ENCODE peak calls at places on chromosomes 1 and 21, in four cellular contexts. One of them, this sample, is unnamed.

GRCh38 chr1:38028105-38028591 is 15.6 kb downstream of the UTP11 start:
- DNase-seq in posterior cingulate gyrus: no peak
- DNase-seq in activated naive CD4-positive, alpha-beta T cell: no peak
- DNase-seq in HT1080: peak
- DNase-seq in this sample: no peak

GRCh38 chr1:52551476-52552235 is 1.2 kb downstream of the TUT4 start:
- DNase-seq in posterior cingulate gyrus: no peak
- DNase-seq in activated naive CD4-positive, alpha-beta T cell: peak
- DNase-seq in HT1080: peak
- DNase-seq in this sample: no peak

GRCh38 chr1:22826630-22827580 is 116.3 kb downstream of the EPHB2 start:
- DNase-seq in posterior cingulate gyrus: no peak
- DNase-seq in activated naive CD4-positive, alpha-beta T cell: no peak
- DNase-seq in HT1080: no peak
- DNase-seq in this sample: no peak

GRCh38 chr1:210363119-210363518 is 34.4 kb downstream of the HHAT start:
- DNase-seq in posterior cingulate gyrus: no peak
- DNase-seq in activated naive CD4-positive, alpha-beta T cell: no peak
- DNase-seq in HT1080: no peak
- DNase-seq in this sample: no peak

GRCh38 chr1:55007626-55008025 is 8.9 kb downstream of the BSND start:
- DNase-seq in posterior cingulate gyrus: no peak
- DNase-seq in activated naive CD4-positive, alpha-beta T cell: no peak
- DNase-seq in HT1080: peak
- DNase-seq in this sample: no peak

GRCh38 chr1:115182012-115182715 is 92.9 kb upstream of the TSPAN2 start:
- DNase-seq in posterior cingulate gyrus: no peak
- DNase-seq in activated naive CD4-positive, alpha-beta T cell: no peak
- DNase-seq in HT1080: peak
- DNase-seq in this sample: no peak

GRCh38 chr1:39639333-39640130 is at the start of gene HEYL:
- DNase-seq in posterior cingulate gyrus: no peak
- DNase-seq in activated naive CD4-positive, alpha-beta T cell: peak
- DNase-seq in HT1080: no peak
- DNase-seq in this sample: no peak

GRCh38 chr1:74811421-74812179 is 78.6 kb downstream of the TYW3 start:
- DNase-seq in posterior cingulate gyrus: no peak
- DNase-seq in activated naive CD4-positive, alpha-beta T cell: no peak
- DNase-seq in HT1080: no peak
- DNase-seq in this sample: no peak

GRCh38 chr1:20351911-20352675 is 61.4 kb downstream of the VWA5B1 start:
- DNase-seq in posterior cingulate gyrus: no peak
- DNase-seq in activated naive CD4-positive, alpha-beta T cell: no peak
- DNase-seq in HT1080: no peak
- DNase-seq in this sample: no peak

GRCh38 chr1:208921259-208921658 is 662.3 kb upstream of the CAMK1G start:
- DNase-seq in posterior cingulate gyrus: no peak
- DNase-seq in activated naive CD4-positive, alpha-beta T cell: no peak
- DNase-seq in HT1080: peak
- DNase-seq in this sample: no peak

GRCh38 chr1:15858672-15859372 is 11.3 kb downstream of the SPEN start:
- DNase-seq in posterior cingulate gyrus: no peak
- DNase-seq in activated naive CD4-positive, alpha-beta T cell: no peak
- DNase-seq in HT1080: no peak
- DNase-seq in this sample: no peak

GRCh38 chr1:39130297-39130696 is 74.2 kb upstream of the MACF1 start:
- DNase-seq in posterior cingulate gyrus: no peak
- DNase-seq in activated naive CD4-positive, alpha-beta T cell: no peak
- DNase-seq in HT1080: peak
- DNase-seq in this sample: no peak

GRCh38 chr1:94422115-94422820 is 4.1 kb downstream of the ABCD3 start:
- DNase-seq in posterior cingulate gyrus: no peak
- DNase-seq in activated naive CD4-positive, alpha-beta T cell: no peak
- DNase-seq in HT1080: peak
- DNase-seq in this sample: no peak

GRCh38 chr1:223621312-223621734 is 44.2 kb downstream of the CAPN8 start:
- DNase-seq in posterior cingulate gyrus: no peak
- DNase-seq in activated naive CD4-positive, alpha-beta T cell: no peak
- DNase-seq in HT1080: no peak
- DNase-seq in this sample: peak

GRCh38 chr1:41109316-41110263 is 88.1 kb upstream of the SLFNL1 start:
- DNase-seq in posterior cingulate gyrus: no peak
- DNase-seq in activated naive CD4-positive, alpha-beta T cell: no peak
- DNase-seq in HT1080: peak
- DNase-seq in this sample: no peak

GRCh38 chr1:3179471-3179870 is 110.5 kb downstream of the PRDM16 start:
- DNase-seq in posterior cingulate gyrus: no peak
- DNase-seq in activated naive CD4-positive, alpha-beta T cell: no peak
- DNase-seq in HT1080: no peak
- DNase-seq in this sample: no peak

GRCh38 chr1:215888159-215888558 is 321.1 kb downstream of the KCTD3 start:
- DNase-seq in posterior cingulate gyrus: no peak
- DNase-seq in activated naive CD4-positive, alpha-beta T cell: no peak
- DNase-seq in HT1080: no peak
- DNase-seq in this sample: no peak

GRCh38 chr1:155017021-155017945 is 14.7 kb downstream of the ZBTB7B start:
- DNase-seq in posterior cingulate gyrus: peak
- DNase-seq in activated naive CD4-positive, alpha-beta T cell: peak
- DNase-seq in HT1080: peak
- DNase-seq in this sample: peak

GRCh38 chr1:27661412-27662075 is 10.4 kb downstream of the IFI6 start:
- DNase-seq in posterior cingulate gyrus: no peak
- DNase-seq in activated naive CD4-positive, alpha-beta T cell: no peak
- DNase-seq in HT1080: no peak
- DNase-seq in this sample: no peak

GRCh38 chr1:179743679-179744400 is 749 bp downstream of the FAM163A start:
- DNase-seq in posterior cingulate gyrus: no peak
- DNase-seq in activated naive CD4-positive, alpha-beta T cell: no peak
- DNase-seq in HT1080: no peak
- DNase-seq in this sample: no peak

GRCh38 chr1:159171254-159171687 is at the start of gene CADM3:
- DNase-seq in posterior cingulate gyrus: no peak
- DNase-seq in activated naive CD4-positive, alpha-beta T cell: no peak
- DNase-seq in HT1080: no peak
- DNase-seq in this sample: no peak

GRCh38 chr1:231866392-231867331 is 240.1 kb downstream of the DISC1 start:
- DNase-seq in posterior cingulate gyrus: peak
- DNase-seq in activated naive CD4-positive, alpha-beta T cell: peak
- DNase-seq in HT1080: peak
- DNase-seq in this sample: no peak

GRCh38 chr1:154975409-154976205 is 1.1 kb downstream of the CKS1B start:
- DNase-seq in posterior cingulate gyrus: no peak
- DNase-seq in activated naive CD4-positive, alpha-beta T cell: peak
- DNase-seq in HT1080: peak
- DNase-seq in this sample: no peak

GRCh38 chr1:242011879-242012674 is 13.2 kb upstream of the MAP1LC3C start:
- DNase-seq in posterior cingulate gyrus: no peak
- DNase-seq in activated naive CD4-positive, alpha-beta T cell: no peak
- DNase-seq in HT1080: peak
- DNase-seq in this sample: no peak

GRCh38 chr1:183087001-183087400 is 63.8 kb downstream of the LAMC1 start:
- DNase-seq in posterior cingulate gyrus: no peak
- DNase-seq in activated naive CD4-positive, alpha-beta T cell: no peak
- DNase-seq in HT1080: no peak
- DNase-seq in this sample: no peak

GRCh38 chr1:198496216-198497143 is 44.0 kb downstream of the ATP6V1G3 start:
- DNase-seq in posterior cingulate gyrus: no peak
- DNase-seq in activated naive CD4-positive, alpha-beta T cell: no peak
- DNase-seq in HT1080: peak
- DNase-seq in this sample: no peak

GRCh38 chr1:4654764-4655673 is 610 bp downstream of the AJAP1 start:
- DNase-seq in posterior cingulate gyrus: no peak
- DNase-seq in activated naive CD4-positive, alpha-beta T cell: no peak
- DNase-seq in HT1080: no peak
- DNase-seq in this sample: no peak

GRCh38 chr1:8463144-8463927 is 145.4 kb downstream of the SLC45A1 start:
- DNase-seq in posterior cingulate gyrus: no peak
- DNase-seq in activated naive CD4-positive, alpha-beta T cell: no peak
- DNase-seq in HT1080: peak
- DNase-seq in this sample: no peak

GRCh38 chr21:45592208-45592619 is 50.0 kb upstream of the SLC19A1 start:
- DNase-seq in posterior cingulate gyrus: no peak
- DNase-seq in activated naive CD4-positive, alpha-beta T cell: peak
- DNase-seq in HT1080: no peak
- DNase-seq in this sample: no peak

GRCh38 chr1:200530551-200531261 is 89.8 kb downstream of the KIF14 start:
- DNase-seq in posterior cingulate gyrus: no peak
- DNase-seq in activated naive CD4-positive, alpha-beta T cell: peak
- DNase-seq in HT1080: no peak
- DNase-seq in this sample: no peak

GRCh38 chr1:211591980-211592493 is 13.1 kb upstream of the SLC30A1 start:
- DNase-seq in posterior cingulate gyrus: no peak
- DNase-seq in activated naive CD4-positive, alpha-beta T cell: no peak
- DNase-seq in HT1080: peak
- DNase-seq in this sample: no peak

GRCh38 chr1:3014041-3014440 is 7.2 kb upstream of the ACTRT2 start:
- DNase-seq in posterior cingulate gyrus: peak
- DNase-seq in activated naive CD4-positive, alpha-beta T cell: no peak
- DNase-seq in HT1080: no peak
- DNase-seq in this sample: no peak

GRCh38 chr1:33410091-33410701 is 20.7 kb downstream of the PHC2 start:
- DNase-seq in posterior cingulate gyrus: no peak
- DNase-seq in activated naive CD4-positive, alpha-beta T cell: no peak
- DNase-seq in HT1080: no peak
- DNase-seq in this sample: peak